ENCODE peak calls at places on chromosomes 5 and 9, in four cellular contexts. P is K562, U is GM12878, S is HepG2. F is an unnamed sample.

GRCh38 chr9:83036043-83036442 is 26.9 kb downstream of the RASEF start:
- DNase-seq in U (no peak), S (no peak), P (no peak), F (no peak)

GRCh38 chr5:64766105-64766504 is 2.4 kb downstream of the SREK1IP1 start:
- DNase-seq in U (no peak), P (no peak), S (peak; percentile 30), F (no peak)

GRCh38 chr5:54329731-54330709 is 19.6 kb upstream of the ARL15 start:
- DNase-seq in P (no peak), U (no peak), S (no peak), F (no peak)

GRCh38 chr9:12702160-12702758 is 9.1 kb downstream of the TYRP1 start:
- DNase-seq in P (peak; percentile 0), U (no peak), S (peak; percentile 3), F (peak; percentile 44)

GRCh38 chr9:135415586-135415985 is 64.0 kb upstream of the PPP1R26 start:
- DNase-seq in P (no peak), U (no peak), S (no peak), F (no peak)

GRCh38 chr5:36066540-36067210 is at the start of gene UGT3A2:
- DNase-seq in P (no peak), U (no peak), S (no peak), F (peak; percentile 77)

GRCh38 chr5:1185652-1186350 is 15.6 kb upstream of the SLC6A19 start:
- DNase-seq in P (peak; percentile 92), U (no peak), S (peak; percentile 84), F (no peak)

GRCh38 chr5:104739905-104740304 is 1177.3 kb upstream of the NUDT12 start:
- DNase-seq in S (no peak), P (no peak), U (no peak), F (no peak)

GRCh38 chr9:137455361-137455991 is 3.7 kb downstream of the NSMF start:
- DNase-seq in P (no peak), S (no peak), U (no peak), F (no peak)

GRCh38 chr9:93013856-93014582 is 44.5 kb upstream of the SUSD3 start:
- DNase-seq in U (no peak), P (no peak), S (no peak), F (peak; percentile 47)
- TF ChIP-seq CREM in U (no peak), P (no peak), S (no peak), F (no peak)

DNA sequence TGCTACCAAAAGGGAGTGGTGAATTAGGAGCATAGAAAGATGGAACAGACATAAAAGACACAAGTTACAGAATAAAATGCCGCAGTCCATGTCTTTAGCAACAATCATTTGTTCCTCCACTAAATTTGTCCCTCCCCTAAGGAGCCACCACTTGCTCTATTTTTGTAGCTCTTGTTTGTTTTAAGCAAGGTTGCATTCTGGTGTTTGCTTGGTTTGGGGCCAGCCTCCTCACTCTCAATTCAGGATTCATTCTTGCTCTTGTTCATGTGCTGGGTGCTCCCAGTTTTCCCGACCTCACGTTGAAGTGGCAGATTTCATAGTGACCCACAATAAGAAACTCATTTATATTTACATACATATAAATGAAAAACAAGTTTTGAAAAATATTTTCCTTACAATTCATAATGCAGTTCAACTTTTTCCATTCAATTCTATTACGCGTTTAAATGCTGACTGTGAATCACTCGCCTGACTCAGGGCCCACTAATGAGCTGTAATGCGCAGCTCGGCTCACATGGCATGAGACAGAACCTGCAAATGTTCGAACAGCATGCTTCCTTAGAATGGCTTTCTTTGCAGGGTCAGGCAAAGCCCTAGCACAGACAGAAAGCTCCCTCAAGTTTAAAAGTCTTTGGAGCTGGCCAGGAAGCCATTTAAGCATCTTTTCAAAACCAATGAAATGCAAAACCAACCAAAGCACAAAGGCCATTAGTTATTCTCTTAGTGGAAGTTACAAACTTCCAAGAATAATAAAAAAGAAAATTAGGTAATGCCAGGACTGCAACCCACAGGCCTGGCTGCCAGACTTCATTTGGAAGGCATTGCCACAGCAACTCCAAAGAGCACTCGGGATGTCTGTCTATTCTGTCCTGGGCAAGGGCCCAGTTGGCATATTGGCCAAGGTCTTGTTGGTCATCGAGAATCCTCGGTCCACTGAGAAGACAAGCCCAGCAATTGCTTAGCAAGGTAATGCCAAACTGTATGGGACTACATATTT is 41.7 kb downstream of the RETREG1 start:
- DNase-seq in U (no peak), S (no peak), P (no peak), F (no peak)
- TF ChIP-seq CREM in U (no peak), S (no peak), P (no peak), F (no peak)

GRCh38 chr5:111781200-111781599 is 24.2 kb upstream of the NREP start:
- DNase-seq in S (no peak), P (no peak), U (no peak), F (no peak)
- TF ChIP-seq CREM in S (no peak), P (no peak), U (no peak), F (no peak)

GRCh38 chr9:98797491-98797890 is 1.1 kb upstream of the ANKS6 start:
- DNase-seq in S (no peak), U (no peak), P (no peak), F (no peak)

GRCh38 chr9:98794802-98795201 is 1.6 kb downstream of the ANKS6 start:
- DNase-seq in P (no peak), S (no peak), U (no peak), F (no peak)

GRCh38 chr9:98796364-98797101 is at the start of gene ANKS6:
- DNase-seq in P (peak; percentile 89), S (peak; percentile 33), U (no peak), F (peak; percentile 81)

GRCh38 chr9:98795295-98795955 is 930 bp downstream of the ANKS6 start:
- DNase-seq in P (no peak), S (no peak), U (no peak), F (no peak)

GRCh38 chr9:98795970-98796363 is 388 bp downstream of the ANKS6 start:
- DNase-seq in P (peak; percentile 34), S (no peak), U (no peak), F (peak; percentile 46)
- TF ChIP-seq CREM in P (no peak), S (no peak), U (no peak), F (no peak)

GRCh38 chr9:129225201-129225778 is 47.2 kb upstream of the IER5L start:
- DNase-seq in U (no peak), S (no peak), P (no peak), F (no peak)

GRCh38 chr9:129222691-129223218 is 44.7 kb upstream of the IER5L start:
- DNase-seq in U (no peak), S (no peak), P (no peak), F (no peak)

GRCh38 chr9:129225815-129226214 is 47.8 kb upstream of the IER5L start:
- DNase-seq in P (peak; percentile 42), U (no peak), S (no peak), F (peak; percentile 72)

GRCh38 chr9:129223551-129224208 is 45.6 kb upstream of the IER5L start:
- DNase-seq in P (no peak), U (no peak), S (peak; percentile 14), F (no peak)

GRCh38 chr9:129224618-129225017 is 46.6 kb upstream of the IER5L start:
- DNase-seq in S (no peak), U (no peak), P (no peak), F (no peak)
- TF ChIP-seq CREM in S (no peak), U (no peak), P (no peak), F (no peak)

GRCh38 chr5:55694152-55694830 is 17.8 kb downstream of the SLC38A9 start:
- DNase-seq in U (no peak), P (no peak), S (peak; percentile 34), F (no peak)
- TF ChIP-seq CREM in U (no peak), P (no peak), S (no peak), F (no peak)

DNA sequence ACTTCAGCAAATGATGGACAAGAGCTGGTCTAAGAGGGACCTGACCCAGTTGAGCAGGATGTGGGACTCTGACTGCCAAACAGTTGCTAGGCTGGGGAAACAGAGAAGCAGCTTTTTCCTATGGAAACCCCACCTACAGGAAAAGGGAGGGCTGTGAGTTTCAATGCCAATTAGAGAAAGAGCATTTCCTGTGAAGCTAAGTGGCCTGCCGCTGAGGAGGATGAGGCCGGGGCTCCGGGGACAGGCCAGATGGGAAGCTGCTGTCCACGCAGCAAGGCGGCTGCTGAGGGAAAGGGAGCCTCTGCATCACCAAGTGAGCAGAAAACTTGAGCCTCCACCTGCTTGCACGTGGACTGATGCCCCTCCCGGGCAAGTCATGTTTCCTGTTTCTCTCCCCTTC is at the start of gene PCDH12:
- DNase-seq in S (no peak), U (no peak), P (no peak), F (peak; percentile 31)
- TF ChIP-seq CREM in S (no peak), U (no peak), P (no peak), F (no peak)

GRCh38 chr5:10507575-10508024 is 56.3 kb upstream of the ANKRD33B start:
- DNase-seq in P (peak; percentile 81), S (no peak), U (no peak), F (no peak)
- TF ChIP-seq CREM in P (peak; percentile 76), S (no peak), U (no peak), F (no peak)

GRCh38 chr5:157217289-157218024 is 36.8 kb downstream of the ITK start:
- DNase-seq in S (no peak), P (no peak), U (no peak), F (no peak)
- TF ChIP-seq CREM in S (no peak), P (no peak), U (no peak), F (no peak)

DNA sequence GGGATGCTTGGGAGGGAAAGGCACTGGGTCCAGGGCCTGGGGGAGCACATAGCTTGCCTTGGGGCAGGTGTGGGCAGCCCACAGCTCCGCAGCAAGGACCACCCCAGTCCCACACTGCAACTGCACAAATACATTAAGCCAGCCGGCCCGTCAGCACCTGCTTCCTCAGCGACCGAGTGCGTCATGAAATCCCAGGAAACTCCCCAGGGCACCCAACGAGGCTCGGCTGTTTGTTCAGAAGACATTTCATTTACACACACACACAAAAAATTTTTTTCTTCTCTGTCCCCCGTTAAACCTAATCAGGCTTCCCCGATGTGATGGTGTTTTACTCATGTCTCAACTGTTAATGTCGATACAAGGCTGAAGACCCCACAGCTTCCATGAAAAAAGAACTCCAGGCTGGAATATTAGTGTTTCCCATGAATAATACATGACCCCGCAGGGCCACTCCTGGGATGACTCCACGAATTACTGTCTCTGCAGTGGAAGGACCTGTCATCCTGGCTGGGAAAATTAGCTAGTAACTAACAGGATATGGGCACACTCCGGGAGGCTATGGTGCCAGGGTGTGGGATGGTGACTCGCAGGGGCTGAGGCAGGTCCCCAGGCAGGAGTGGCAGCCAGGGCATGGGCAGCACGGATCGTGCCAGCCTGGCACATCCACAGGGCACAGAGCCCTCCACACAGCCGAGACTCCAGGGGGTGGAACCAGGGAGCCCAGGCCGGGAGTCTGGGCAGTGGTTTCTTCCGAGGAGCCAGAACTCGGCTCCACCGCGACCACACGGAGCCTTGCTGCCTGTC is 102.4 kb downstream of the VAV2 start:
- DNase-seq in P (no peak), U (no peak), S (no peak), F (no peak)
- TF ChIP-seq CREM in P (no peak), U (no peak), S (no peak), F (no peak)